ENCODE peak calls at places on chromosome 13, in five cellular contexts. V, Z, L, B and D are unnamed samples.

GRCh38 chr13:114049026-114049425 is 75.2 kb upstream of the C13orf46 start:
- DNase-seq in V (no peak), Z (peak), L (no peak), B (no peak), D (no peak)

GRCh38 chr13:56713656-56714055 is 427.1 kb upstream of the PRR20A start:
- DNase-seq in V (no peak), Z (no peak), L (no peak), B (no peak), D (no peak)

GRCh38 chr13:64529874-64530485 is 2700.2 kb downstream of the PCDH9 start:
- DNase-seq in V (no peak), Z (no peak), L (no peak), B (no peak), D (no peak)

GRCh38 chr13:40271931-40272775 is 394.3 kb downstream of the FOXO1 start:
- DNase-seq in V (no peak), Z (peak), L (peak), B (peak), D (no peak)

GRCh38 chr13:111612918-111613317 is 292.5 kb downstream of the TEX29 start:
- DNase-seq in V (no peak), Z (no peak), L (no peak), B (no peak), D (no peak)

GRCh38 chr13:43072394-43072793 is 49.0 kb downstream of the DNAJC15 start:
- DNase-seq in V (no peak), Z (peak), L (no peak), B (peak), D (peak)

GRCh38 chr13:72651196-72651595 is 76.2 kb downstream of the MZT1 start:
- DNase-seq in V (no peak), Z (no peak), L (no peak), B (no peak), D (no peak)

GRCh38 chr13:76937416-76937815 is 10.9 kb upstream of the ACOD1 start:
- DNase-seq in V (no peak), Z (no peak), L (no peak), B (no peak), D (no peak)

GRCh38 chr13:112453874-112454647 is 77.9 kb downstream of the SPACA7 start:
- DNase-seq in V (no peak), Z (no peak), L (peak), B (no peak), D (no peak)

GRCh38 chr13:63124863-63125262 is 1709.2 kb upstream of the PCDH20 start:
- DNase-seq in V (no peak), Z (no peak), L (no peak), B (no peak), D (no peak)
- TF ChIP-seq CTCF in V (peak), Z (no peak), L (no peak), B (peak), D (no peak)

GRCh38 chr13:39047560-39047959 is 9.3 kb downstream of the NHLRC3 start:
- DNase-seq in V (no peak), Z (no peak), L (no peak), B (no peak), D (no peak)
- TF ChIP-seq CTCF in V (no peak), Z (no peak), L (no peak), B (no peak), D (no peak)

DNA sequence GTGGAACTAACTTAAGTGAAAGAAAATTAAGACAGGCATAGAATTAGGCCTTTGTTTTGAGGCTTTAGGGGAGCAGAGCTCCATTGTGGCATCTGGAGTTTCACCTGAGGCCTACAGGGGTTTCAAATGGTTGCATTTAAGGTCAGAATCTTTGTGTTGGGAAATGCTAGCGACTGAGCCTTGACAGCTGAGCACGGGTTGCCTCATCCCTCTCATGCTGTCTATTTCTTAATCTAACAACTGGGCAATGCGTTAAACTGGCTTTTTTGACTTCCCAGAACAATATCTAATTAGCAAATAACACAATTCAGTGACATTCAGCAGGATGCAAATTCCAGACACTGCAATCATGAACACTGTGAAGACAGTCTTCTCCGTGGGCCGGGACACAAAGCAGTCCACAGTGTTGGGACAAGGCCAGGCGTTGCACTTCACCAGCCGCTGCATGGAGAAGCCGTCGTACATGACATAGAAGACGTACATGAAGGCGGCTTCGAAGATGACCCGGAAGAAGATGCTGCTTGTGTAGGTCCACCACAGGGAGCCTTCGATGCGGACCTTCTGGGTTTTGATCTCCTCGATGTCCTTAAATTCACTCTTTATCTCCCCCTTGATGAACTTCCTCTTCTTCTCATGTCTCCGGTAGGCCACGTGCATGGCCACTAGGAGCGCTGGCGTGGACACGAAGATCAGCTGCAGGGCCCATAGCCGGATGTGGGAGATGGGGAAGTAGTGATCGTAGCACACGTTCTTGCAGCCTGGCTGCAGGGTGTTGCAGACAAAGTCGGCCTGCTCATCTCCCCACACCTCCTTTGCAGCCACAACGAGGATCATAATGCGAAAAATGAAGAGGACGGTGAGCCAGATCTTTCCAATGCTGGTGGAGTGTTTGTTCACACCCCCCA is 3.8 kb downstream of the GJB2 start:
- DNase-seq in V (no peak), Z (no peak), L (peak), B (no peak), D (no peak)
- TF ChIP-seq CTCF in V (no peak), Z (no peak), L (no peak), B (no peak), D (no peak)

DNA sequence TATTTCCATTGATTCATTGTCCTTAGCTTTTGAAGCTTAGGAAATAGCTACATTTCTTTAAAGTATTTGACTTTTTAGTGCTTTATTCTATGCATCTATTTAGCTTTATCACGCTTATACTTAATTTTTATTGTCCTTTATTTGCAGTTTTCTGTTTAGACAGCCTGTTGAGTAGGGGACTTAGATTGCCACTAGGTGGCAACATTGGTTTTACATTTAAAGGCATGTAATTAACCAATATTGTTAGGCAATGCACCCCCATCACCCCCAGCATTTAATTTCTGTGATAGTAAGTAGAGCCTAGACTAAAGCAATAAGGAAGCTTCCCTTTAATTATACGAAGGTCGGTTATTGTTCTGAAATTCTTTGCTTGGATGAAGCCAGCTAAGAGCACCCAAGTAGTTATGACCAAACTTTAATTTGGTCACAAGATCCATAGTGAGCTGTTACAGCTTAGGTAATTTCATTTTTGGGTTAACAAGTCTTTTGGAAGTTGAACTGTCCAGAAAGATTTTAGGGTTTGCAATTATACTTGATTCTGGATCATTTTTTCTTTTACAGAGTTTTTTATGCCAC is 36.5 kb downstream of the B3GLCT start:
- DNase-seq in V (no peak), Z (no peak), L (no peak), B (no peak), D (no peak)
- TF ChIP-seq CTCF in V (peak), Z (peak), L (peak), B (peak), D (no peak)

DNA sequence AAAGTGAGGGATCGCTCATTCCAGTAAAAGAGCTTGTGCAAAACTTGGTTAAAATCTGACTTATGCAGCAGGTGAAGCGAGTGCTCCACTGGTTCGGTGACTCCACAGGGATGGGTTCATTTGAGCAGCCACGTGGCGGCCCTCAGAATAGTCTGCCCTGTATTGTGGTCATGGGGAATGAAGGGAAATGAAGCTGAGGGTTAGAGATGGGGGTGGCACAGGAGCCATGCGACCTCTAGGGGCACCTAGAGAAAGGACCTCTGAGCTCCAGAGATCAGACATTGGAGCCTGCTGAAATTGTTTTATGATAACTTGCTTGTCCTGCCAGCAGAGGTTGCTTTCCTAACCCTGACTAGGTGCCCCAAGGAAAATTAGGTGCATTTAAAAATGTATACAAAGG is 26.6 kb downstream of the CBY2 start:
- DNase-seq in V (no peak), Z (no peak), L (peak), B (no peak), D (no peak)
- TF ChIP-seq CTCF in V (no peak), Z (no peak), L (no peak), B (peak), D (no peak)

GRCh38 chr13:94192576-94192975 is 286.9 kb downstream of the DCT start:
- DNase-seq in V (no peak), Z (peak), L (no peak), B (no peak), D (no peak)
- TF ChIP-seq CTCF in V (no peak), Z (no peak), L (no peak), B (peak), D (no peak)

DNA sequence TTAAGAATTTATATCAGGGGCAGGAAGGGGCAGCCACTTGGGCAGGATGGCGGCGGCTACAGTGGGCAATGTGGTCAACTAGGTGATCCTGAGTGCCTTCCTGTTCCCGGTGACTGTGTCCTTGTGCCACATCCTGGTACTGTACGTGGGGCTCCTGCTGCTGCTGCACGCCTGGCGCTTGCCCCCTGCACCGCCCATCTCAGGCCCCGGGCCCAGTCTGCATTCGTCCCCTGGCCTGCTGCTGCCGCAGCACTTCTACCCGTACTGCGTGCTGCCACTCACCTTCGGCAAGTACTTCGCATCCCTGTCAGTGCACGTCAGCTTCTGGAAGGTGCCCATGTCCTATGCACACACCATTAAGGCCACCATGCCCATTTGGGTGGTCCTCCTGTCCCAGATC is 40.1 kb downstream of the IFT88 start:
- DNase-seq in V (no peak), Z (no peak), L (no peak), B (no peak), D (no peak)
- TF ChIP-seq CTCF in V (no peak), Z (no peak), L (no peak), B (no peak), D (no peak)

GRCh38 chr13:97273341-97273831 is 51.3 kb downstream of the MBNL2 start:
- DNase-seq in V (no peak), Z (no peak), L (no peak), B (no peak), D (no peak)
- TF ChIP-seq CTCF in V (no peak), Z (no peak), L (no peak), B (no peak), D (no peak)

DNA sequence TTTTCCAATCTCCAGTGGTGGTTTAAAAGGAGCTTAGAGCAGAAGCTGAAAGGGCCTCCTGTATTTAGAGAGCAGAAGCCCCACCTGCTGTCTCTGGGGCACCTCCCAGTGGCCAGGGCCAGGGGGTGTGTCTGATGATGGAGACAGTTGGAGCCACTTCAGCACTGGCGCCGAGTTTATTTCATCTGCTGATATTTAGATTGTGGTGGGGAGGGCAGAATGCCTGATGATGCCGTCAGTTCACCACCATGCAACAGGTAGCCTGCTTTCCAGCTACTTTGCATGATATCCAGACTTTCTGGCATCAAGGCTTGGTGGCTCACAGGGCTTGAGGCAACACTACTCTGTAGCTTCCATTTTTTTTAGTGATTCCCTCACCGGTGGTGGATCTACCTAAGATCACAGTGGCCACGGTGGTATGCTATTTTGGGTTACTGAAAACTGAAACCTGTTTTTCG is 371.9 kb downstream of the KCNRG start:
- DNase-seq in V (no peak), Z (peak), L (no peak), B (peak), D (no peak)
- TF ChIP-seq CTCF in V (no peak), Z (no peak), L (no peak), B (peak), D (no peak)

DNA sequence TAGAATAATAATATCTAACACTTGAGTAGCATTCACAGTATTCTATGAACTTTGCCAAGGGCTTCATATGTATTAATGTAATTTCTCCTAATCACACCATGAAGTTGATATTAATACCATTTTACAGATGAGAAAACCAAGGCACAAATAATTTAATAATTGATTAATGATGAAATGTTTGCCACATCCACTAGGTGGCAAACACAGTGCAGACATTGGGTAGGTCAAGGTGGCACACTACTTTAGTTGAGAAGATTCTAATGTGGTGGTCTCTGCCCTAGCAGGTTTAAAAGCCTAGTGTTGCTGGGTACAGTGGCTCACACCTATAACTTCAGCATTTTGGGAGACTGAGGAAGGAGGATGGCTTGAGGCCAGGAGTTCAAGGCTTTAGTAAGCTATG is 412.4 kb downstream of the SUCLA2 start:
- DNase-seq in V (no peak), Z (no peak), L (no peak), B (no peak), D (no peak)
- TF ChIP-seq CTCF in V (peak), Z (no peak), L (no peak), B (no peak), D (no peak)